ENCODE peak calls at places on chromosomes 6 and 20, in eight cellular contexts. Y, J, P, B, R, K, O and F are unnamed samples.

GRCh38 chr6:3061501-3061941 is 6.8 kb upstream of the RIPK1 start:
- DNase-seq in K (peak), J (peak), P (no peak), Y (no peak), O (peak), B (no peak), R (no peak), F (peak)

GRCh38 chr6:147381734-147382133 is 126.8 kb upstream of the SAMD5 start:
- DNase-seq in R (no peak), P (no peak), K (no peak), O (no peak), Y (no peak), B (no peak), J (peak), F (peak)

GRCh38 chr20:53413188-53413631 is 180.4 kb downstream of the ZNF217 start:
- DNase-seq in O (peak), K (no peak), J (no peak), B (peak), R (no peak), Y (peak), P (no peak), F (no peak)

GRCh38 chr6:39808934-39809333 is 16.8 kb downstream of the DAAM2 start:
- DNase-seq in Y (no peak), K (no peak), O (no peak), R (no peak), B (no peak), P (no peak), J (no peak), F (peak)

GRCh38 chr20:32858189-32858588 is 534 bp upstream of the EFCAB8 start:
- DNase-seq in R (no peak), Y (no peak), K (peak), J (no peak), O (no peak), P (no peak), B (no peak), F (peak)

GRCh38 chr6:34852406-34853085 is 35.3 kb downstream of the TAF11 start:
- DNase-seq in B (no peak), O (no peak), R (no peak), Y (no peak), P (no peak), K (no peak), J (no peak), F (peak)

GRCh38 chr20:46220808-46221207 is 87.5 kb downstream of the CDH22 start:
- DNase-seq in J (no peak), B (no peak), Y (no peak), P (no peak), K (no peak), R (peak), O (no peak), F (no peak)

GRCh38 chr6:54621285-54621684 is 225.3 kb upstream of the FAM83B start:
- DNase-seq in Y (no peak), O (peak), K (peak), J (no peak), P (no peak), R (no peak), B (no peak), F (peak)

GRCh38 chr20:4524792-4525191 is 196.9 kb upstream of the PRND start:
- DNase-seq in B (no peak), R (no peak), J (no peak), O (no peak), P (no peak), Y (no peak), K (no peak), F (no peak)

GRCh38 chr20:43840382-43841070 is 74.1 kb upstream of the TOX2 start:
- DNase-seq in B (peak), R (peak), K (no peak), O (no peak), Y (peak), P (no peak), J (peak), F (no peak)

GRCh38 chr6:31659649-31660223 is 842 bp downstream of the C6orf47 start:
- DNase-seq in K (peak), B (no peak), P (no peak), J (peak), R (no peak), O (no peak), Y (peak), F (peak)

GRCh38 chr6:149233056-149233715 is 84.3 kb upstream of the TAB2 start:
- DNase-seq in B (peak), R (no peak), J (peak), K (peak), Y (peak), P (no peak), O (peak), F (peak)

GRCh38 chr20:40868568-40869223 is 159.9 kb upstream of the TOP1 start:
- DNase-seq in Y (no peak), J (peak), P (peak), K (no peak), R (peak), O (no peak), B (no peak), F (peak)

GRCh38 chr20:54251093-54251492 is 43.2 kb downstream of the PFDN4 start:
- DNase-seq in J (no peak), R (no peak), O (no peak), P (no peak), K (no peak), B (no peak), Y (no peak), F (no peak)